ENCODE peak calls at places on chromosomes 12 and 14, in seven cellular contexts. Z, N, F, O, S, K and C are unnamed samples.

GRCh38 chr12:52728374-52728773 is 25.1 kb upstream of the KRT77 start:
- DNase-seq in Z (no peak), N (no peak), F (no peak), O (no peak), S (no peak), K (no peak), C (no peak)

GRCh38 chr12:132279184-132279889 is 50.1 kb downstream of the GALNT9 start:
- DNase-seq in Z (no peak), N (no peak), F (no peak), O (no peak), S (no peak), K (no peak), C (no peak)

GRCh38 chr12:104190151-104190550 is 25.4 kb upstream of the TXNRD1 start:
- DNase-seq in Z (no peak), N (no peak), F (no peak), O (peak; percentile 92), S (no peak), K (no peak), C (no peak)

GRCh38 chr12:96241484-96242256 is 47.5 kb downstream of the ELK3 start:
- DNase-seq in Z (no peak), N (no peak), F (peak; percentile 82), O (peak; percentile 98), S (peak; percentile 54), K (no peak), C (no peak)

GRCh38 chr12:22160396-22161003 is 114.5 kb downstream of the CMAS start:
- DNase-seq in Z (no peak), N (no peak), F (no peak), O (no peak), S (no peak), K (no peak), C (no peak)

GRCh38 chr12:80632835-80633234 is 74.6 kb upstream of the MYF6 start:
- DNase-seq in Z (no peak), N (no peak), F (no peak), O (peak; percentile 3), S (no peak), K (peak; percentile 34), C (no peak)

GRCh38 chr12:106276032-106276728 is 26.4 kb upstream of the TCP11L2 start:
- DNase-seq in Z (peak; percentile 42), N (no peak), F (no peak), O (no peak), S (no peak), K (no peak), C (peak; percentile 65)

GRCh38 chr12:128864516-128865186 is 11.4 kb downstream of the GLT1D1 start:
- DNase-seq in Z (peak; percentile 44), N (no peak), F (no peak), O (no peak), S (no peak), K (no peak), C (no peak)

GRCh38 chr12:103901518-103902173 is 28.6 kb upstream of the HSP90B1 start:
- DNase-seq in Z (no peak), N (no peak), F (peak; percentile 9), O (no peak), S (no peak), K (no peak), C (no peak)

GRCh38 chr12:66132408-66132807 is 1.9 kb upstream of the LLPH start:
- DNase-seq in Z (no peak), N (no peak), F (no peak), O (peak; percentile 72), S (no peak), K (no peak), C (no peak)

GRCh38 chr12:117042171-117042809 is 56.9 kb downstream of the TESC start:
- DNase-seq in Z (no peak), N (no peak), F (no peak), O (no peak), S (no peak), K (peak; percentile 65), C (no peak)

GRCh38 chr14:68081489-68081888 is 261.9 kb downstream of the RAD51B start:
- DNase-seq in Z (no peak), N (no peak), F (no peak), O (no peak), S (no peak), K (no peak), C (no peak)

GRCh38 chr12:31362115-31362758 is 36.3 kb upstream of the SINHCAF start:
- DNase-seq in Z (peak; percentile 33), N (no peak), F (no peak), O (no peak), S (peak; percentile 9), K (peak; percentile 30), C (no peak)

GRCh38 chr12:52349196-52349595 is 18.1 kb downstream of the KRT85 start:
- DNase-seq in Z (no peak), N (no peak), F (no peak), O (no peak), S (no peak), K (no peak), C (no peak)

GRCh38 chr12:33634544-33634943 is 194.9 kb upstream of the SYT10 start:
- DNase-seq in Z (no peak), N (no peak), F (no peak), O (no peak), S (no peak), K (no peak), C (no peak)

GRCh38 chr14:69715725-69716482 is 51.0 kb upstream of the SRSF5 start:
- DNase-seq in Z (no peak), N (peak; percentile 82), F (no peak), O (peak; percentile 91), S (no peak), K (peak; percentile 21), C (no peak)

GRCh38 chr14:91980157-91980556 is 32.7 kb upstream of the FBLN5 start:
- DNase-seq in Z (peak; percentile 41), N (peak; percentile 90), F (no peak), O (peak; percentile 80), S (no peak), K (no peak), C (peak; percentile 16)

GRCh38 chr14:75084513-75084912 is 15.1 kb downstream of the ZC2HC1C start:
- DNase-seq in Z (no peak), N (no peak), F (no peak), O (no peak), S (no peak), K (no peak), C (no peak)

GRCh38 chr14:51996148-51996746 is 6.9 kb downstream of the RTRAF start:
- DNase-seq in Z (no peak), N (no peak), F (no peak), O (peak; percentile 60), S (no peak), K (no peak), C (no peak)

GRCh38 chr14:95432152-95433093 is 84.0 kb downstream of the SYNE3 start:
- DNase-seq in Z (no peak), N (no peak), F (no peak), O (peak; percentile 29), S (no peak), K (peak; percentile 79), C (no peak)

GRCh38 chr12:46266869-46267617 is 1.8 kb downstream of the SLC38A1 start:
- DNase-seq in Z (peak; percentile 51), N (peak; percentile 32), F (peak; percentile 57), O (peak; percentile 61), S (peak; percentile 54), K (peak; percentile 33), C (no peak)

GRCh38 chr12:76688001-76688400 is 75.9 kb upstream of the ZDHHC17 start:
- DNase-seq in Z (no peak), N (no peak), F (no peak), O (peak; percentile 61), S (no peak), K (no peak), C (no peak)

GRCh38 chr14:23095196-23096108 is at the start of gene C14orf119:
- DNase-seq in Z (peak; percentile 99), N (peak; percentile 97), F (peak; percentile 95), O (peak; percentile 99), S (peak; percentile 99), K (peak; percentile 98), C (peak; percentile 99)

GRCh38 chr12:14937689-14938088 is 648 bp downstream of the ERP27 start:
- DNase-seq in Z (no peak), N (no peak), F (no peak), O (no peak), S (no peak), K (no peak), C (no peak)

GRCh38 chr14:92688434-92689375 is 59.7 kb downstream of the LGMN start:
- DNase-seq in Z (no peak), N (no peak), F (no peak), O (no peak), S (no peak), K (no peak), C (no peak)